ENCODE peak calls at places on chromosomes 4 and X, in ten cellular contexts. A is cardiac fibroblast, G is osteocyte, H is activated gamma-delta T cell treated with Interleukin-2 at 50 U/mL for 16 hours, C is astrocyte of the cerebellum, F is hepatic stellate cell, U is colonic mucosa, T is activated T-cell treated with anti-CD3 and anti-CD28 coated beads for 1 hour, P is left colon, N is NCI-H2081. X is an unnamed sample.

GRCh38 chr4:156591679-156592078 is 379.9 kb downstream of the PDGFC start:
- DNase-seq in A (no peak), G (no peak), H (no peak), C (no peak), F (no peak), U (no peak), T (no peak), P (no peak), N (no peak), X (no peak)

GRCh38 chrX:153400146-153401132 is 711 bp downstream of the PNMA6E start:
- DNase-seq in A (no peak), G (no peak), H (peak; percentile 38), C (no peak), F (peak; percentile 55), U (no peak), T (peak; percentile 23), P (no peak), N (no peak), X (peak; percentile 48)

GRCh38 chr4:139018971-139019758 is 3.6 kb downstream of the NOCT start:
- DNase-seq in A (no peak), G (no peak), H (no peak), C (no peak), F (no peak), U (no peak), T (no peak), P (no peak), N (no peak), X (no peak)

GRCh38 chrX:56805399-56805798 is 76.4 kb downstream of the NBDY start:
- DNase-seq in A (no peak), G (no peak), H (no peak), C (no peak), F (no peak), U (no peak), T (no peak), P (no peak), N (no peak), X (no peak)

GRCh38 chr4:101649790-101650450 is 140.6 kb upstream of the BANK1 start:
- DNase-seq in A (peak; percentile 10), G (no peak), H (no peak), C (no peak), F (no peak), U (no peak), T (no peak), P (no peak), N (no peak), X (no peak)

GRCh38 chr4:104022871-104023270 is 303.1 kb upstream of the TACR3 start:
- DNase-seq in A (no peak), G (no peak), H (no peak), C (no peak), F (no peak), U (no peak), T (no peak), P (no peak), N (no peak), X (no peak)

GRCh38 chr4:7365472-7366179 is 69.1 kb downstream of the PSAPL1 start:
- DNase-seq in A (no peak), G (no peak), H (no peak), C (no peak), F (no peak), U (no peak), T (no peak), P (no peak), N (peak; percentile 88), X (no peak)

GRCh38 chrX:126770179-126770578 is 49.4 kb upstream of the PRR32 start:
- DNase-seq in A (no peak), G (no peak), H (no peak), C (no peak), F (no peak), U (no peak), T (no peak), P (no peak), N (peak; percentile 26), X (no peak)

GRCh38 chr4:170853422-170854021 is 763.8 kb upstream of the AADAT start:
- DNase-seq in A (peak; percentile 7), G (peak; percentile 85), H (no peak), C (peak; percentile 19), F (no peak), U (peak; percentile 37), T (no peak), P (no peak), N (peak; percentile 29), X (no peak)

GRCh38 chr4:147587061-147587460 is 30.1 kb upstream of the TMEM184C start:
- DNase-seq in A (no peak), G (no peak), H (no peak), C (no peak), F (no peak), U (no peak), T (no peak), P (no peak), N (no peak), X (no peak)

GRCh38 chr4:157221426-157221894 is 932 bp downstream of the GRIA2 start:
- DNase-seq in A (no peak), G (no peak), H (no peak), C (no peak), F (no peak), U (no peak), T (no peak), P (no peak), N (no peak), X (no peak)

GRCh38 chr4:8240211-8241041 is 29.1 kb upstream of the HTRA3 start:
- DNase-seq in A (no peak), G (no peak), H (no peak), C (no peak), F (no peak), U (no peak), T (no peak), P (no peak), N (no peak), X (no peak)

GRCh38 chrX:70030242-70030823 is 19.4 kb downstream of the AWAT2 start:
- DNase-seq in A (peak; percentile 72), G (no peak), H (peak; percentile 13), C (no peak), F (peak; percentile 59), U (peak; percentile 29), T (peak; percentile 2), P (no peak), N (peak; percentile 32), X (peak; percentile 17)

GRCh38 chr4:31239886-31240285 is 519.7 kb downstream of the PCDH7 start:
- DNase-seq in A (no peak), G (no peak), H (no peak), C (no peak), F (no peak), U (no peak), T (no peak), P (no peak), N (no peak), X (no peak)

GRCh38 chr4:169133932-169134331 is 123.9 kb upstream of the CBR4 start:
- DNase-seq in A (no peak), G (no peak), H (no peak), C (no peak), F (no peak), U (no peak), T (no peak), P (no peak), N (no peak), X (no peak)

GRCh38 chrX:139023531-139023930 is 312.0 kb upstream of the FGF13 start:
- DNase-seq in A (no peak), G (no peak), H (no peak), C (no peak), F (no peak), U (no peak), T (no peak), P (no peak), N (no peak), X (no peak)

GRCh38 chr4:85209161-85209560 is 242.7 kb upstream of the WDFY3 start:
- DNase-seq in A (peak; percentile 6), G (no peak), H (no peak), C (no peak), F (no peak), U (no peak), T (no peak), P (no peak), N (no peak), X (no peak)

GRCh38 chr4:139581096-139581495 is 25.1 kb upstream of the SETD7 start:
- DNase-seq in A (no peak), G (no peak), H (no peak), C (no peak), F (no peak), U (no peak), T (no peak), P (no peak), N (no peak), X (no peak)

GRCh38 chr4:119626420-119626819 is 2.2 kb downstream of the PDE5A start:
- DNase-seq in A (no peak), G (no peak), H (no peak), C (no peak), F (peak; percentile 10), U (no peak), T (no peak), P (no peak), N (no peak), X (no peak)

GRCh38 chr4:85496146-85496849 is 21.3 kb downstream of the ARHGAP24 start:
- DNase-seq in A (peak; percentile 61), G (no peak), H (no peak), C (no peak), F (no peak), U (no peak), T (no peak), P (no peak), N (no peak), X (no peak)

GRCh38 chr4:143700420-143701352 is at the start of gene FREM3:
- DNase-seq in A (no peak), G (no peak), H (no peak), C (no peak), F (no peak), U (no peak), T (no peak), P (no peak), N (no peak), X (no peak)

GRCh38 chrX:115957862-115958490 is 212.6 kb upstream of the AGTR2 start:
- DNase-seq in A (no peak), G (no peak), H (no peak), C (no peak), F (no peak), U (no peak), T (no peak), P (no peak), N (peak; percentile 25), X (no peak)

GRCh38 chr4:55398966-55399365 is 3.2 kb downstream of the TMEM165 start:
- DNase-seq in A (no peak), G (no peak), H (no peak), C (no peak), F (no peak), U (no peak), T (no peak), P (no peak), N (no peak), X (no peak)

GRCh38 chr4:54930226-54930625 is 195.2 kb downstream of the KDR start:
- DNase-seq in A (peak; percentile 67), G (no peak), H (no peak), C (peak; percentile 82), F (peak; percentile 25), U (no peak), T (no peak), P (no peak), N (no peak), X (no peak)

GRCh38 chrX:23003121-23003520 is 3.4 kb downstream of the DDX53 start:
- DNase-seq in A (peak; percentile 33), G (no peak), H (no peak), C (no peak), F (peak; percentile 43), U (no peak), T (no peak), P (no peak), N (no peak), X (no peak)

GRCh38 chr4:148068065-148068911 is 336.4 kb downstream of the ARHGAP10 start:
- DNase-seq in A (no peak), G (no peak), H (no peak), C (no peak), F (no peak), U (no peak), T (no peak), P (no peak), N (no peak), X (no peak)

GRCh38 chr4:121428721-121429120 is 47.9 kb upstream of the QRFPR start:
- DNase-seq in A (peak; percentile 18), G (no peak), H (no peak), C (no peak), F (no peak), U (no peak), T (no peak), P (no peak), N (no peak), X (no peak)

GRCh38 chr4:165838575-165838974 is 34.5 kb upstream of the TLL1 start:
- DNase-seq in A (no peak), G (no peak), H (no peak), C (no peak), F (no peak), U (no peak), T (no peak), P (no peak), N (no peak), X (no peak)